ENCODE peak calls at places on chromosome 7, in seven cellular contexts. One of them, this sample, is unnamed.

GRCh38 chr7:148153611-148154010 is 437.0 kb upstream of the C7orf33 start:
- DNase-seq in fibroblast of mammary gland: no peak
- DNase-seq in astrocyte of the spinal cord: no peak
- DNase-seq in suprapubic skin: no peak
- DNase-seq in colonic mucosa: peak
- DNase-seq in omental fat pad: no peak
- DNase-seq in AG10803: no peak
- DNase-seq in this sample: no peak

GRCh38 chr7:129924602-129925001 is 28.2 kb downstream of the UBE2H start:
- DNase-seq in fibroblast of mammary gland: no peak
- DNase-seq in colonic mucosa: no peak
- DNase-seq in AG10803: no peak
- DNase-seq in suprapubic skin: no peak
- DNase-seq in astrocyte of the spinal cord: no peak
- DNase-seq in omental fat pad: no peak
- DNase-seq in this sample: no peak

GRCh38 chr7:85980740-85981139 is 663.0 kb upstream of the GRM3 start:
- DNase-seq in suprapubic skin: no peak
- DNase-seq in colonic mucosa: no peak
- DNase-seq in astrocyte of the spinal cord: no peak
- DNase-seq in omental fat pad: no peak
- DNase-seq in AG10803: no peak
- DNase-seq in fibroblast of mammary gland: no peak
- DNase-seq in this sample: no peak

GRCh38 chr7:4861227-4861626 is 603 bp downstream of the PAPOLB start:
- DNase-seq in omental fat pad: no peak
- DNase-seq in fibroblast of mammary gland: no peak
- DNase-seq in colonic mucosa: no peak
- DNase-seq in astrocyte of the spinal cord: no peak
- DNase-seq in AG10803: no peak
- DNase-seq in suprapubic skin: no peak
- DNase-seq in this sample: no peak

GRCh38 chr7:93992423-93993110 is 11.6 kb downstream of the BET1 start:
- DNase-seq in omental fat pad: no peak
- DNase-seq in fibroblast of mammary gland: no peak
- DNase-seq in AG10803: no peak
- DNase-seq in astrocyte of the spinal cord: no peak
- DNase-seq in suprapubic skin: no peak
- DNase-seq in colonic mucosa: no peak
- DNase-seq in this sample: no peak

GRCh38 chr7:91812388-91812787 is 68.1 kb downstream of the MTERF1 start:
- DNase-seq in suprapubic skin: no peak
- DNase-seq in omental fat pad: no peak
- DNase-seq in colonic mucosa: no peak
- DNase-seq in AG10803: no peak
- DNase-seq in fibroblast of mammary gland: peak
- DNase-seq in astrocyte of the spinal cord: no peak
- DNase-seq in this sample: no peak

GRCh38 chr7:107982918-107983389 is 20.0 kb downstream of the LAMB1 start:
- DNase-seq in omental fat pad: no peak
- DNase-seq in AG10803: peak
- DNase-seq in fibroblast of mammary gland: peak
- DNase-seq in suprapubic skin: no peak
- DNase-seq in astrocyte of the spinal cord: peak
- DNase-seq in colonic mucosa: no peak
- DNase-seq in this sample: no peak

GRCh38 chr7:19305698-19306097 is 160.5 kb upstream of the FERD3L start:
- DNase-seq in colonic mucosa: no peak
- DNase-seq in AG10803: no peak
- DNase-seq in suprapubic skin: no peak
- DNase-seq in omental fat pad: no peak
- DNase-seq in fibroblast of mammary gland: no peak
- DNase-seq in astrocyte of the spinal cord: no peak
- DNase-seq in this sample: no peak

DNA sequence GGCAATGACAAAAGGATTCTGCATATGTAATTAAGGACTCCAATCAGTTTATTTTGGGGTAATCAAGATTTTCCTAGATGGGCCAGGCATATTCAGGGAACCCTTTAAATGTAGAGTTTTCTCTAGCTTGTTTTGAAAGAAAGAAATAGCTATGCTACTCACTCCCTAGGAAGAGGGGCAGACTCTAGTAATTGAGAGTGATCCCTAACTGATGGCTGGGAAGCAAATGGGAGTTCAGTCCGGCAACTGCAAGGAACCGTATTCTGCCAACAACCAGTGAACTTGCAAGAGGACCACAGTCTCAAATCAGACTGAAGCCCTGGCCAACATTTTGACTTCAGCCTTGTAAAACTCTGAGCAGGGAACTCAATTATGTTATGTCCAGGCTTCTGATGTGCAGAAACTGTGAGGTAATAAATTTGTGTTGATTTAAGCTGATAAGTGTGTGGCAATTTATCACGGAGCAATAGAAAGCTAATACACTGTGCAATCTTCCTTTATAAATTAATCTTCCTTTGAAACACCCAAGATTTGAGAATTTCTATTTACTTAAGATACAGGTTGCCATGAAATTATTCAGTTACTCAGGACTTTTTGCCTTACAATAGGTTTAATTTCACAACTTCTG is 14.0 kb downstream of the AOAH start:
- DNase-seq in fibroblast of mammary gland: no peak
- DNase-seq in AG10803: no peak
- DNase-seq in colonic mucosa: no peak
- DNase-seq in omental fat pad: no peak
- DNase-seq in astrocyte of the spinal cord: no peak
- DNase-seq in suprapubic skin: no peak
- DNase-seq in this sample: no peak
- TF ChIP-seq CTCF in fibroblast of mammary gland: no peak
- TF ChIP-seq CTCF in AG10803: no peak
- TF ChIP-seq CTCF in colonic mucosa: no peak
- TF ChIP-seq CTCF in omental fat pad: no peak
- TF ChIP-seq CTCF in astrocyte of the spinal cord: no peak
- TF ChIP-seq CTCF in suprapubic skin: no peak
- TF ChIP-seq CTCF in this sample: no peak

GRCh38 chr7:44258423-44258760 is 57.6 kb downstream of the YKT6 start:
- DNase-seq in suprapubic skin: no peak
- DNase-seq in fibroblast of mammary gland: no peak
- DNase-seq in astrocyte of the spinal cord: no peak
- DNase-seq in AG10803: no peak
- DNase-seq in colonic mucosa: no peak
- DNase-seq in omental fat pad: no peak
- DNase-seq in this sample: no peak

GRCh38 chr7:44258865-44259546 is 58.2 kb downstream of the YKT6 start:
- DNase-seq in colonic mucosa: no peak
- DNase-seq in fibroblast of mammary gland: no peak
- DNase-seq in omental fat pad: no peak
- DNase-seq in suprapubic skin: no peak
- DNase-seq in astrocyte of the spinal cord: no peak
- DNase-seq in AG10803: no peak
- DNase-seq in this sample: no peak

GRCh38 chr7:44257213-44257612 is 56.4 kb downstream of the YKT6 start:
- DNase-seq in omental fat pad: no peak
- DNase-seq in suprapubic skin: no peak
- DNase-seq in AG10803: no peak
- DNase-seq in fibroblast of mammary gland: no peak
- DNase-seq in colonic mucosa: no peak
- DNase-seq in astrocyte of the spinal cord: no peak
- DNase-seq in this sample: no peak

GRCh38 chr7:44256459-44256858 is 55.7 kb downstream of the YKT6 start:
- DNase-seq in colonic mucosa: no peak
- DNase-seq in fibroblast of mammary gland: no peak
- DNase-seq in omental fat pad: no peak
- DNase-seq in suprapubic skin: no peak
- DNase-seq in astrocyte of the spinal cord: no peak
- DNase-seq in AG10803: no peak
- DNase-seq in this sample: no peak

GRCh38 chr7:44257618-44258422 is 57.0 kb downstream of the YKT6 start:
- DNase-seq in suprapubic skin: no peak
- DNase-seq in astrocyte of the spinal cord: peak
- DNase-seq in fibroblast of mammary gland: peak
- DNase-seq in colonic mucosa: peak
- DNase-seq in AG10803: peak
- DNase-seq in omental fat pad: no peak
- DNase-seq in this sample: no peak
- TF ChIP-seq CTCF in suprapubic skin: no peak
- TF ChIP-seq CTCF in astrocyte of the spinal cord: no peak
- TF ChIP-seq CTCF in fibroblast of mammary gland: peak
- TF ChIP-seq CTCF in colonic mucosa: no peak
- TF ChIP-seq CTCF in AG10803: no peak
- TF ChIP-seq CTCF in omental fat pad: no peak
- TF ChIP-seq CTCF in this sample: no peak

GRCh38 chr7:95772771-95773581 is 622 bp downstream of the DYNC1I1 start:
- DNase-seq in fibroblast of mammary gland: peak
- DNase-seq in colonic mucosa: no peak
- DNase-seq in omental fat pad: no peak
- DNase-seq in AG10803: peak
- DNase-seq in astrocyte of the spinal cord: peak
- DNase-seq in suprapubic skin: no peak
- DNase-seq in this sample: no peak
- TF ChIP-seq CTCF in fibroblast of mammary gland: no peak
- TF ChIP-seq CTCF in colonic mucosa: no peak
- TF ChIP-seq CTCF in omental fat pad: no peak
- TF ChIP-seq CTCF in AG10803: no peak
- TF ChIP-seq CTCF in astrocyte of the spinal cord: no peak
- TF ChIP-seq CTCF in suprapubic skin: no peak
- TF ChIP-seq CTCF in this sample: no peak

GRCh38 chr7:100580466-100581283 is 5.3 kb downstream of the LRCH4 start:
- DNase-seq in fibroblast of mammary gland: no peak
- DNase-seq in omental fat pad: no peak
- DNase-seq in colonic mucosa: no peak
- DNase-seq in astrocyte of the spinal cord: no peak
- DNase-seq in suprapubic skin: no peak
- DNase-seq in AG10803: no peak
- DNase-seq in this sample: no peak
- TF ChIP-seq CTCF in fibroblast of mammary gland: no peak
- TF ChIP-seq CTCF in omental fat pad: no peak
- TF ChIP-seq CTCF in colonic mucosa: no peak
- TF ChIP-seq CTCF in astrocyte of the spinal cord: no peak
- TF ChIP-seq CTCF in suprapubic skin: no peak
- TF ChIP-seq CTCF in AG10803: no peak
- TF ChIP-seq CTCF in this sample: no peak

DNA sequence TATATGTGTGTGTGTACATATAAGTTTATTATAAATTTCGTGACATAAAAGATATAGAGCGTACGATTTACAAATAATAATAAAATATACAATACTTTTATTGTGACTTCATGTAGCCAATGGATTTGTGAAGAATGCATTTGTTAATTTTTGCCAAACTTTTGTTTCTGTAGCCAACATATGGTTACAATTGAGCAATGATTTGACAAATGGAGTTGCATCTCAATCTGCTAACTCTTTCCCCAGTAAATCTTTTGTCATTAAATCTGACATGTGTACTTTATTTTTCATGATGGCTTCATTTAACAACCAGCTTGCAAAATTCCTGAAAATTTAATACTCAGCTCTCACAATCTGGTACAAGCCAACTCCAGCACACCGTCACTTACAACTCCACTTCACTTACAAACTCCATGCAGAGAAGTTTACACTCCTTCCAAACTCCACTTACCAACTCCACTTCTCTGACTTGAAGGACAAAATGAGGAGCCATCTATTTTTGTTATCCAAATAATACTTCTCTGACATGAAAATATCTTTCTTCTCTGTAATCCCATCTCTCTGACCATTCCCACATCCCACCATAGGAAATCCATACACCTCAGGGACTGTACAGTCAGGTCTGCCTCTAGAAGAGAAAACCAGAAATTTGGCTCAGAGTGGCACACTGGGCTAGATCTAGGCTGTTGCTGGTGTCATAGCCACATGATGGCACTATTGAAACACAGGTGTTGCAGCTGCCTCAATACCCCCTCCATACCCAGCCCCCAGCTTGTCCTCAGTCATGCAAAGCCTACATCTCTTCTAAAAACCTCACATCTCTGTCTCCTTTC is 26.6 kb upstream of the HIBADH start:
- DNase-seq in colonic mucosa: peak
- DNase-seq in suprapubic skin: no peak
- DNase-seq in fibroblast of mammary gland: no peak
- DNase-seq in astrocyte of the spinal cord: no peak
- DNase-seq in omental fat pad: no peak
- DNase-seq in AG10803: peak
- DNase-seq in this sample: no peak
- TF ChIP-seq CTCF in colonic mucosa: peak
- TF ChIP-seq CTCF in suprapubic skin: no peak
- TF ChIP-seq CTCF in fibroblast of mammary gland: peak
- TF ChIP-seq CTCF in astrocyte of the spinal cord: peak
- TF ChIP-seq CTCF in omental fat pad: no peak
- TF ChIP-seq CTCF in AG10803: peak
- TF ChIP-seq CTCF in this sample: peak

GRCh38 chr7:155862516-155863257 is 50.4 kb upstream of the SHH start:
- DNase-seq in colonic mucosa: peak
- DNase-seq in astrocyte of the spinal cord: no peak
- DNase-seq in suprapubic skin: peak
- DNase-seq in AG10803: no peak
- DNase-seq in omental fat pad: peak
- DNase-seq in fibroblast of mammary gland: no peak
- DNase-seq in this sample: peak
- TF ChIP-seq CTCF in colonic mucosa: no peak
- TF ChIP-seq CTCF in astrocyte of the spinal cord: peak
- TF ChIP-seq CTCF in suprapubic skin: no peak
- TF ChIP-seq CTCF in AG10803: no peak
- TF ChIP-seq CTCF in omental fat pad: no peak
- TF ChIP-seq CTCF in fibroblast of mammary gland: no peak
- TF ChIP-seq CTCF in this sample: peak

This sample was measured in type B pancreatic cell.